ENCODE peak calls at places on chromosome 7, in eight cellular contexts. J is upper lobe of left lung, I is sigmoid colon, Z is HCT116, Q is K562, V is SK-N-SH, P is HepG2, W is HL-60. B is an unnamed sample.

GRCh38 chr7:82741493-82741892 is 297.9 kb upstream of the CACNA2D1 start:
- DNase-seq in J (no peak), I (no peak), Z (no peak), Q (no peak), V (no peak), P (no peak), W (no peak), B (no peak)

GRCh38 chr7:98323597-98324322 is 42.3 kb downstream of the BRI3 start:
- DNase-seq in J (no peak), I (no peak), Z (no peak), Q (no peak), V (no peak), P (no peak), W (no peak), B (no peak)

GRCh38 chr7:91620827-91621226 is 259.7 kb downstream of the MTERF1 start:
- DNase-seq in J (no peak), I (no peak), Z (no peak), Q (peak), V (no peak), P (no peak), W (no peak), B (no peak)

GRCh38 chr7:75943864-75944263 is 28.9 kb downstream of the POR start:
- DNase-seq in J (peak), I (no peak), Z (peak), Q (peak), V (no peak), P (no peak), W (no peak), B (no peak)

GRCh38 chr7:156062286-156062685 is 250.0 kb upstream of the SHH start:
- DNase-seq in J (no peak), I (no peak), Z (no peak), Q (no peak), V (no peak), P (no peak), W (no peak), B (no peak)

GRCh38 chr7:101108961-101109360 is 17.9 kb upstream of the SERPINE1 start:
- DNase-seq in J (no peak), I (no peak), Z (no peak), Q (no peak), V (peak), P (no peak), W (no peak), B (no peak)

GRCh38 chr7:133478591-133479135 is 225.8 kb downstream of the EXOC4 start:
- DNase-seq in J (no peak), I (no peak), Z (no peak), Q (no peak), V (no peak), P (no peak), W (no peak), B (no peak)

GRCh38 chr7:51289608-51290370 is 26.8 kb downstream of the COBL start:
- DNase-seq in J (no peak), I (no peak), Z (no peak), Q (no peak), V (no peak), P (no peak), W (no peak), B (no peak)

GRCh38 chr7:18638594-18639452 is 143.3 kb downstream of the HDAC9 start:
- DNase-seq in J (no peak), I (no peak), Z (no peak), Q (no peak), V (no peak), P (no peak), W (peak), B (no peak)

GRCh38 chr7:12066561-12066960 is 144.5 kb upstream of the TMEM106B start:
- DNase-seq in J (no peak), I (no peak), Z (peak), Q (no peak), V (no peak), P (peak), W (no peak), B (no peak)

GRCh38 chr7:137545059-137545730 is 201.7 kb upstream of the PTN start:
- DNase-seq in J (no peak), I (no peak), Z (no peak), Q (no peak), V (peak), P (peak), W (no peak), B (no peak)

GRCh38 chr7:27141591-27142561 is 1.6 kb downstream of the HOXA5 start:
- DNase-seq in J (no peak), I (no peak), Z (no peak), Q (no peak), V (peak), P (peak), W (no peak), B (peak)

GRCh38 chr7:143395187-143396149 is 13.2 kb downstream of the EPHA1 start:
- DNase-seq in J (no peak), I (peak), Z (no peak), Q (peak), V (no peak), P (peak), W (no peak), B (no peak)

GRCh38 chr7:85851571-85852193 is 664.8 kb upstream of the SEMA3D start:
- DNase-seq in J (no peak), I (no peak), Z (peak), Q (peak), V (peak), P (peak), W (no peak), B (no peak)

GRCh38 chr7:17660116-17660515 is 280.2 kb downstream of the SNX13 start:
- DNase-seq in J (no peak), I (no peak), Z (no peak), Q (no peak), V (no peak), P (no peak), W (no peak), B (no peak)

GRCh38 chr7:132407764-132408163 is 168.5 kb downstream of the PLXNA4 start:
- DNase-seq in J (no peak), I (no peak), Z (no peak), Q (no peak), V (peak), P (no peak), W (no peak), B (no peak)

GRCh38 chr7:102300643-102301211 is 14.1 kb downstream of the SH2B2 start:
- DNase-seq in J (no peak), I (no peak), Z (no peak), Q (no peak), V (no peak), P (no peak), W (no peak), B (no peak)

GRCh38 chr7:67371429-67372305 is 375.0 kb downstream of the TYW1 start:
- DNase-seq in J (peak), I (peak), Z (peak), Q (peak), V (peak), P (peak), W (peak), B (no peak)

GRCh38 chr7:27210441-27211083 is 10.7 kb upstream of the HOXA13 start:
- DNase-seq in J (no peak), I (peak), Z (no peak), Q (peak), V (peak), P (no peak), W (no peak), B (no peak)

GRCh38 chr7:87140271-87140748 is 11.9 kb upstream of the DMTF1 start:
- DNase-seq in J (no peak), I (no peak), Z (no peak), Q (peak), V (no peak), P (peak), W (no peak), B (no peak)

GRCh38 chr7:30422922-30423321 is 55.7 kb downstream of the NOD1 start:
- DNase-seq in J (peak), I (peak), Z (peak), Q (no peak), V (no peak), P (no peak), W (no peak), B (no peak)

GRCh38 chr7:746074-747061 is 19.3 kb upstream of the PRKAR1B start:
- DNase-seq in J (no peak), I (peak), Z (no peak), Q (no peak), V (peak), P (no peak), W (no peak), B (no peak)

GRCh38 chr7:79304711-79305110 is 148.8 kb downstream of the MAGI2 start:
- DNase-seq in J (no peak), I (no peak), Z (no peak), Q (no peak), V (no peak), P (no peak), W (no peak), B (no peak)

DNA sequence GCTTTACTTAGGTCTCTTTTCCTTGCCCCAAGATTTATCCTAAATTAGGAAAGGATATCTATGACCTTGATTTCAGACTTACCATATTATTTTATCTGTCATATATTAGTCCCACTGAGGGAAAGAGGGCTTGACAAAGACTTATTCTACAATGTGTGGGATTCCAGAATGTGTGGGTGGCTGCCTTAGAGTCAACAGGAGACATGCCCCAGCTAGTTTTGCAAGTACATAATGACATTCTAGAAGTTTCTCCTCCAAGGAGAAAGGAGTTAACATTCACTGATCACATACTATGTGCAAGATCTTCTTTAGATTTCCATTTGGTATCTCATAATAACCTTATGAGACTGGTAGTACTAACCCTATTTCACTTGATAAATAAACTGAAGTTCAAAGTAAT is 25.1 kb downstream of the IRF5 start:
- DNase-seq in J (no peak), I (no peak), Z (no peak), Q (no peak), V (no peak), P (no peak), W (no peak), B (no peak)
- TF ChIP-seq POLR2AphosphoS5 in J (no peak), I (no peak), Z (no peak), Q (no peak), V (no peak), P (no peak), W (no peak), B (no peak)

DNA sequence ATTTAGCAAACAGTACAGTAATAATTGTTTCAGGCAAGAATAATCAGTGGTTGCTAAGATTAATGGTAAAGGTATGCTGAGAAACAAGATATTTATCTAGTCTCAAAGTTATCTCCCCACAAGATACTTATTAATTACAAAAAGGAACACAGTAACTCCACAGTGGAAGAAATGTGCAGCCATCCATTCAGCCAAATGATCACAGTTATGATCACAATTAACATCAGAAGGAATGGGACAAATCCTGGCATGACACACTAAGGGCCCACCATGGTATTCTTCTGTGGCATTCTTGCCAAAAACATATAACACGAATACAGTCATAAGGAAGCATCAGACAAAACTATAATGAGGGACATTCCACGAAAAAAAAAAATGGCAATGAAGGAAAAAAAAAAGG is 21.0 kb downstream of the NUDCD3 start:
- DNase-seq in J (no peak), I (no peak), Z (no peak), Q (no peak), V (no peak), P (no peak), W (no peak), B (no peak)
- H3K4me3 ChIP-seq in J (no peak), I (no peak), Z (no peak), Q (no peak), V (no peak), P (no peak), W (no peak), B (no peak)

DNA sequence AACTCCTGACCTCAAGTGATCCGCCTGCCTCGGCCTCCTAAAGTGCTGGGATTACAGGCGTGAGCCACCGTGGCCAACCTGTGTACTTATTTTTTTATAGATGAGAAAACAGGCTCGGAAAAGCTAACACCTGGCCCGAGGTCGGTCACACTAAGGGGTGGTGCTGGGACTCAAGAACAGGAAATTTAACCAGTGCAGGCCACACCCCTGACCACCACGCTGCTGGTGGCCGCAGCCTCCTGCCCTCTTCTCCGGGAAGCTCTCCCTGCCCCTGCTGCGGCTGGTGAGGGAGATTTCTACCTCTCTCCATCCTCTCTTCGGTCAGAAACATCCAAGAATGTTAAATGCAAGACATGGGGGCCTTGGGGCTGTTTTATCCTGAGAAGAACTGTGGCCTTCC is 63.2 kb downstream of the TNRC18 start:
- DNase-seq in J (peak), I (peak), Z (no peak), Q (no peak), V (no peak), P (no peak), W (no peak), B (no peak)
- TF ChIP-seq POLR2AphosphoS5 in J (no peak), I (no peak), Z (no peak), Q (no peak), V (no peak), P (no peak), W (no peak), B (no peak)

DNA sequence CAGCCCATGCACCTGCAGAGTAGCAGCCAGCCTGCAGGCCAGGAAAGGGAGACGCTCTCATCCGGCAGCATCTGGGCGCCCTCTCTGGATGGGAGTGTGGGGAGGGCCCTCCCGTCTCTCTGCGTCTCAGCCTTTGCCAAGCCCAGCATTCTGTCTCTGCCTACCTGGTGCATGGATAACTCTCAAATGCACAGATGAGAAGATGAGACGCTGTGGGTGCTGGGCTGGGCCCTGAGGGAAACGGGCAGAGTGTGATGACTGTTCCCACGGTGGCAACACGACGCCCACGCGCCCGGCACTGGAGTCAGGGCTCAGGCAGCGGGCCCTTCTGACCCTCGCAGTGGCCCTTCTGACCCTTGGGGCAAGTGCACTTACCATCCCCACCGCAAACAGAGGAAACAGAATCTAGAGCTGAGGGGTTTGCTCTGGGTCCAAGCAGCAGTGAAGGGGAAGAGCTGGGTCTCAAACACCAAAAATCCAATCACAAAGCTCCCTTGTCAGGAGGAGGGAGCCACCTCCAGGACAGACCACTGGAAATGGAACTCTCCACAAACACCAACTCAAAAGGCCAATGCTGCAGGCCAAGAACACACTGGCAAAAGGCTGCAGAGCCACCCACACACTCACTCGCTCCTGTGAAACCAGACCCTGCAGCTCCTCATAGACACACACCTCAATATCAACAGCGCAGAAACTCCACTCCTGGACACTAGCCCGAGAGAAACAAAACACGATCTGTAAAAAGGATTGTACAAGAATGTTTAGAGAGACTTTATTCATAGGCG is 213.7 kb downstream of the PTPRN2 start:
- DNase-seq in J (no peak), I (peak), Z (no peak), Q (no peak), V (no peak), P (no peak), W (no peak), B (no peak)
- H3K4me3 ChIP-seq in J (no peak), I (no peak), Z (no peak), Q (no peak), V (no peak), P (no peak), W (no peak), B (no peak)

DNA sequence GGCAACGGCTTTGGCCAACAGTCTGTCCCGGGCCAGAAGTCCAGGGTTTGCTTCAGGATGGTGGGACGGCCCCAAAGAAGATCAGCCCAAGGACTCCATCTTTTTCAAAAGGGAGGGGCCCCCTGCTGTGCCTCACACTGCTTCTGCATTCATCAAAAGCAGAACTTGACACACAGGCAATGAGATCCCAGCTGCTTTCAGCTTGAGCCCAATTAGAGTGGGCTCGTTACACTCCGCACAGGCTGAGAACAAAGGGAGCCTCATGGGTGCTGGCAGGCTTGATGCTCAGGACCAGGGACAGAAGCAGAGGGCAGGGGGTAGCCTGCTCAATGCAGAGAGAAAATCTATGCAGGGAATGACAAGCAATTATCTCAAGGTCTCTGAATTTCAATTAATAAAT is 45.5 kb downstream of the VOPP1 start:
- DNase-seq in J (no peak), I (no peak), Z (no peak), Q (peak), V (no peak), P (no peak), W (no peak), B (no peak)
- TF ChIP-seq POLR2AphosphoS5 in J (no peak), I (no peak), Z (no peak), Q (no peak), V (no peak), P (no peak), W (no peak), B (no peak)

B was measured in suprapubic skin.